ENCODE peak calls at places on chromosomes 1 and 21, in six cellular contexts. One of them, this sample, is unnamed.

GRCh38 chr1:211606914-211607751 is 28.2 kb upstream of the SLC30A1 start:
- DNase-seq in IMR-90: no peak
- DNase-seq in vagina: no peak
- DNase-seq in naive thymus-derived CD4-positive, alpha-beta T cell: peak
- DNase-seq in ovary: no peak
- DNase-seq in CD8-positive, alpha-beta T cell: peak
- DNase-seq in this sample: no peak

GRCh38 chr1:17574502-17574901 is 35.0 kb downstream of the ARHGEF10L start:
- DNase-seq in IMR-90: no peak
- DNase-seq in vagina: no peak
- DNase-seq in naive thymus-derived CD4-positive, alpha-beta T cell: no peak
- DNase-seq in ovary: no peak
- DNase-seq in CD8-positive, alpha-beta T cell: no peak
- DNase-seq in this sample: no peak

GRCh38 chr1:180157108-180157507 is 2.4 kb downstream of the QSOX1 start:
- DNase-seq in IMR-90: peak
- DNase-seq in vagina: peak
- DNase-seq in naive thymus-derived CD4-positive, alpha-beta T cell: no peak
- DNase-seq in ovary: no peak
- DNase-seq in CD8-positive, alpha-beta T cell: no peak
- DNase-seq in this sample: no peak

GRCh38 chr1:204295666-204296065 is 64.1 kb downstream of the PLEKHA6 start:
- DNase-seq in IMR-90: no peak
- DNase-seq in vagina: no peak
- DNase-seq in naive thymus-derived CD4-positive, alpha-beta T cell: no peak
- DNase-seq in ovary: peak
- DNase-seq in CD8-positive, alpha-beta T cell: no peak
- DNase-seq in this sample: no peak

GRCh38 chr1:43522776-43523480 is 7.8 kb upstream of the PTPRF start:
- DNase-seq in IMR-90: peak
- DNase-seq in vagina: no peak
- DNase-seq in naive thymus-derived CD4-positive, alpha-beta T cell: no peak
- DNase-seq in ovary: no peak
- DNase-seq in CD8-positive, alpha-beta T cell: no peak
- DNase-seq in this sample: no peak

GRCh38 chr1:210373878-210374599 is 45.3 kb downstream of the HHAT start:
- DNase-seq in IMR-90: peak
- DNase-seq in vagina: no peak
- DNase-seq in naive thymus-derived CD4-positive, alpha-beta T cell: peak
- DNase-seq in ovary: no peak
- DNase-seq in CD8-positive, alpha-beta T cell: peak
- DNase-seq in this sample: no peak

GRCh38 chr1:192608671-192609070 is 27.3 kb upstream of the RGS13 start:
- DNase-seq in IMR-90: no peak
- DNase-seq in vagina: no peak
- DNase-seq in naive thymus-derived CD4-positive, alpha-beta T cell: no peak
- DNase-seq in ovary: no peak
- DNase-seq in CD8-positive, alpha-beta T cell: no peak
- DNase-seq in this sample: no peak

GRCh38 chr1:42941640-42942330 is 16.9 kb downstream of the SLC2A1 start:
- DNase-seq in IMR-90: peak
- DNase-seq in vagina: no peak
- DNase-seq in naive thymus-derived CD4-positive, alpha-beta T cell: no peak
- DNase-seq in ovary: no peak
- DNase-seq in CD8-positive, alpha-beta T cell: no peak
- DNase-seq in this sample: no peak

GRCh38 chr1:229047161-229047840 is 223.6 kb upstream of the RAB4A start:
- DNase-seq in IMR-90: no peak
- DNase-seq in vagina: no peak
- DNase-seq in naive thymus-derived CD4-positive, alpha-beta T cell: no peak
- DNase-seq in ovary: no peak
- DNase-seq in CD8-positive, alpha-beta T cell: no peak
- DNase-seq in this sample: no peak

GRCh38 chr1:27849951-27850350 is 19.4 kb downstream of the PPP1R8 start:
- DNase-seq in IMR-90: no peak
- DNase-seq in vagina: no peak
- DNase-seq in naive thymus-derived CD4-positive, alpha-beta T cell: no peak
- DNase-seq in ovary: no peak
- DNase-seq in CD8-positive, alpha-beta T cell: no peak
- DNase-seq in this sample: no peak
- H3K4me3 ChIP-seq in IMR-90: no peak
- H3K4me3 ChIP-seq in vagina: no peak
- H3K4me3 ChIP-seq in naive thymus-derived CD4-positive, alpha-beta T cell: no peak
- H3K4me3 ChIP-seq in ovary: no peak
- H3K4me3 ChIP-seq in CD8-positive, alpha-beta T cell: no peak
- H3K4me3 ChIP-seq in this sample: no peak

DNA sequence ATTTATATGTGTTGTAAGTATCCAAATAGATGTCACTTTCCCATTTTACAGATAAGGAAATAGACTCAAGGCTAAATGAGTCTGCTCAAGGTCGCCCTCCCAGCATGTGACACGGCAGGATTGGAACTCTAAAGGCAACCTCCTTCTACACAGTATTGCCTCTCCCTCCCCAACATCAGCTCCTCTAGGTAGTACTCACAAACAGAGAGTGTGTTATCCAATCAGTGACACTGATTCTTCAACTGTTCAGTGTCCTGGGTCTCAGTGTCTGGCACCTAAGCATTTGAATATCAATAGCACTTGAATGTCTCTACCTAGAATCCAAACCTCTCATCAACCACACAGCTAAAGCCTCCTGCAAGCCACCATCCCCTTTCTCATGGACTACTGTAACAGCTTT is 87.1 kb downstream of the DAB1 start:
- DNase-seq in IMR-90: no peak
- DNase-seq in vagina: no peak
- DNase-seq in naive thymus-derived CD4-positive, alpha-beta T cell: no peak
- DNase-seq in ovary: no peak
- DNase-seq in CD8-positive, alpha-beta T cell: no peak
- DNase-seq in this sample: no peak
- H3K27ac ChIP-seq in IMR-90: no peak
- H3K27ac ChIP-seq in vagina: no peak
- H3K27ac ChIP-seq in naive thymus-derived CD4-positive, alpha-beta T cell: no peak
- H3K27ac ChIP-seq in ovary: no peak
- H3K27ac ChIP-seq in CD8-positive, alpha-beta T cell: no peak
- H3K27ac ChIP-seq in this sample: no peak

GRCh38 chr1:35401072-35401471 is 132.6 kb downstream of the ZMYM4 start:
- DNase-seq in IMR-90: no peak
- DNase-seq in vagina: no peak
- DNase-seq in naive thymus-derived CD4-positive, alpha-beta T cell: no peak
- DNase-seq in ovary: no peak
- DNase-seq in CD8-positive, alpha-beta T cell: no peak
- DNase-seq in this sample: no peak
- H3K4me3 ChIP-seq in IMR-90: no peak
- H3K4me3 ChIP-seq in vagina: no peak
- H3K4me3 ChIP-seq in naive thymus-derived CD4-positive, alpha-beta T cell: no peak
- H3K4me3 ChIP-seq in ovary: no peak
- H3K4me3 ChIP-seq in CD8-positive, alpha-beta T cell: no peak
- H3K4me3 ChIP-seq in this sample: no peak

GRCh38 chr21:38899277-38899947 is 93.7 kb downstream of the ETS2 start:
- DNase-seq in IMR-90: no peak
- DNase-seq in vagina: no peak
- DNase-seq in naive thymus-derived CD4-positive, alpha-beta T cell: no peak
- DNase-seq in ovary: no peak
- DNase-seq in CD8-positive, alpha-beta T cell: no peak
- DNase-seq in this sample: no peak
- H3K27ac ChIP-seq in IMR-90: no peak
- H3K27ac ChIP-seq in vagina: no peak
- H3K27ac ChIP-seq in naive thymus-derived CD4-positive, alpha-beta T cell: no peak
- H3K27ac ChIP-seq in ovary: no peak
- H3K27ac ChIP-seq in CD8-positive, alpha-beta T cell: no peak
- H3K27ac ChIP-seq in this sample: peak

GRCh38 chr21:39727401-39728120 is 17.4 kb upstream of the IGSF5 start:
- DNase-seq in IMR-90: no peak
- DNase-seq in vagina: no peak
- DNase-seq in naive thymus-derived CD4-positive, alpha-beta T cell: no peak
- DNase-seq in ovary: no peak
- DNase-seq in CD8-positive, alpha-beta T cell: no peak
- DNase-seq in this sample: no peak

GRCh38 chr21:39720126-39720778 is 24.7 kb upstream of the IGSF5 start:
- DNase-seq in IMR-90: no peak
- DNase-seq in vagina: no peak
- DNase-seq in naive thymus-derived CD4-positive, alpha-beta T cell: no peak
- DNase-seq in ovary: no peak
- DNase-seq in CD8-positive, alpha-beta T cell: no peak
- DNase-seq in this sample: no peak

GRCh38 chr21:39726133-39726532 is 18.9 kb upstream of the IGSF5 start:
- DNase-seq in IMR-90: no peak
- DNase-seq in vagina: no peak
- DNase-seq in naive thymus-derived CD4-positive, alpha-beta T cell: no peak
- DNase-seq in ovary: no peak
- DNase-seq in CD8-positive, alpha-beta T cell: no peak
- DNase-seq in this sample: no peak

GRCh38 chr21:39724944-39725343 is 20.0 kb upstream of the IGSF5 start:
- DNase-seq in IMR-90: no peak
- DNase-seq in vagina: no peak
- DNase-seq in naive thymus-derived CD4-positive, alpha-beta T cell: no peak
- DNase-seq in ovary: no peak
- DNase-seq in CD8-positive, alpha-beta T cell: no peak
- DNase-seq in this sample: no peak

GRCh38 chr21:39721885-39722284 is 23.1 kb upstream of the IGSF5 start:
- DNase-seq in IMR-90: no peak
- DNase-seq in vagina: no peak
- DNase-seq in naive thymus-derived CD4-positive, alpha-beta T cell: no peak
- DNase-seq in ovary: no peak
- DNase-seq in CD8-positive, alpha-beta T cell: no peak
- DNase-seq in this sample: no peak
- H3K4me3 ChIP-seq in IMR-90: no peak
- H3K4me3 ChIP-seq in vagina: no peak
- H3K4me3 ChIP-seq in naive thymus-derived CD4-positive, alpha-beta T cell: no peak
- H3K4me3 ChIP-seq in ovary: no peak
- H3K4me3 ChIP-seq in CD8-positive, alpha-beta T cell: no peak
- H3K4me3 ChIP-seq in this sample: no peak

DNA sequence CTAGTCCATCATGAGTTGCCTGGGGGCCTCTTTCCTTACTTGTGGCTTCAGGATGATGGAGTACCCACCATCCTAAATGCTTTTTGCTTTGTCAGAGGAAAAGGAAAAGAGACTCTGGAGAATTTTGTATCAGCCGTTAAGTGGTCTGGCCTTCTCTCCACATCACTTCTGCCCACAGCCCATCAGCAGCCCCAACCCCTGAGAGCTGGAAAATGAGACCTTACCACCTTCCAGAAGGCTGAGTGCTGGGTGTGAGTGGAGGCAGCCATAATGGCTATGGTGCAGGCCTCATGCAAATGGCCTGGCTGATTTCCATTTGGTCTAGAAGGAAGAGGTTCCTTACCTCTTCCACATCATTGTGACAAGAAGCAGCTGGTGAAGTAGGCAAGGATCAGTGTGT is 111.2 kb downstream of the CNIH3 start:
- DNase-seq in IMR-90: no peak
- DNase-seq in vagina: no peak
- DNase-seq in naive thymus-derived CD4-positive, alpha-beta T cell: no peak
- DNase-seq in ovary: no peak
- DNase-seq in CD8-positive, alpha-beta T cell: no peak
- DNase-seq in this sample: no peak
- H3K27ac ChIP-seq in IMR-90: no peak
- H3K27ac ChIP-seq in vagina: peak
- H3K27ac ChIP-seq in naive thymus-derived CD4-positive, alpha-beta T cell: no peak
- H3K27ac ChIP-seq in ovary: no peak
- H3K27ac ChIP-seq in CD8-positive, alpha-beta T cell: no peak
- H3K27ac ChIP-seq in this sample: peak

DNA sequence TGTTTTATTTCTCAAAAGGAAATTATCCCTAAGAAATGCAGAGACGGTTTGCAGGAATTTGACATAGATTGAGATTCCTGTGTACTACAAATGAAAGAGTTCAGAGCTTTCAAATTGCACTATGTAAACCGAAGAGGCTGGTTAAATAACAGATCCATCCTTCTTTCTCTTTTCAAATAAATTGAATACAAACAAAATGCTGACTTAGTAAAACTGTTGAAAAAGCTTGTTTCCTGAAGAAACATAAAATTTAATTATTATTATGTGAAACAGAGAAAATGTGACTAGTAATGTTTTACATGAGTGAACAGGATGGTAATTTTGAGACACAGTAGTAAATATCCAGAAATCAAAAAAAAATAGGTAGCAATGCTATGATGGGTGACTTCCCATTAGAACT is 441.2 kb downstream of the LRRIQ3 start:
- DNase-seq in IMR-90: no peak
- DNase-seq in vagina: no peak
- DNase-seq in naive thymus-derived CD4-positive, alpha-beta T cell: no peak
- DNase-seq in ovary: no peak
- DNase-seq in CD8-positive, alpha-beta T cell: no peak
- DNase-seq in this sample: no peak
- H3K4me3 ChIP-seq in IMR-90: no peak
- H3K4me3 ChIP-seq in vagina: no peak
- H3K4me3 ChIP-seq in naive thymus-derived CD4-positive, alpha-beta T cell: no peak
- H3K4me3 ChIP-seq in ovary: no peak
- H3K4me3 ChIP-seq in CD8-positive, alpha-beta T cell: no peak
- H3K4me3 ChIP-seq in this sample: no peak

This sample was measured in uterus.